ENCODE peak calls at places on chromosomes 11 and 22, in six cellular contexts. L, F, O, D, J and T are unnamed samples.

GRCh38 chr11:1908579-1908978 is 10.9 kb upstream of the TNNT3 start:
- DNase-seq in L (no peak), F (no peak), O (no peak), D (no peak), J (no peak), T (no peak)

GRCh38 chr11:70174846-70175764 is 28.0 kb upstream of the FADD start:
- DNase-seq in L (no peak), F (peak), O (no peak), D (no peak), J (no peak), T (no peak)

GRCh38 chr22:30036656-30037055 is 43.6 kb upstream of the HORMAD2 start:
- DNase-seq in L (no peak), F (no peak), O (peak), D (no peak), J (no peak), T (no peak)

GRCh38 chr11:91800208-91800914 is 424.3 kb upstream of the FAT3 start:
- DNase-seq in L (no peak), F (no peak), O (no peak), D (no peak), J (no peak), T (no peak)

GRCh38 chr11:38751421-38751820 is 2153.4 kb upstream of the RAG2 start:
- DNase-seq in L (no peak), F (no peak), O (no peak), D (no peak), J (no peak), T (no peak)

GRCh38 chr11:61747389-61748285 is 4.8 kb upstream of the MYRF start:
- DNase-seq in L (peak), F (peak), O (peak), D (peak), J (peak), T (peak)

GRCh38 chr22:41574847-41575381 is 14.1 kb downstream of the CSDC2 start:
- DNase-seq in L (no peak), F (no peak), O (no peak), D (no peak), J (no peak), T (no peak)

GRCh38 chr11:67119577-67120391 is 721 bp downstream of the KDM2A start:
- DNase-seq in L (no peak), F (no peak), O (peak), D (peak), J (no peak), T (no peak)

GRCh38 chr11:127640822-127641485 is 640.4 kb upstream of the KIRREL3 start:
- DNase-seq in L (no peak), F (no peak), O (no peak), D (no peak), J (no peak), T (no peak)

GRCh38 chr11:29190313-29190712 is 826.5 kb downstream of the KCNA4 start:
- DNase-seq in L (no peak), F (no peak), O (no peak), D (no peak), J (no peak), T (no peak)

GRCh38 chr11:68367252-68367651 is 54.9 kb downstream of the LRP5 start:
- DNase-seq in L (no peak), F (no peak), O (no peak), D (no peak), J (no peak), T (no peak)

GRCh38 chr22:46610345-46610744 is 9.8 kb upstream of the GRAMD4 start:
- DNase-seq in L (no peak), F (no peak), O (no peak), D (no peak), J (no peak), T (no peak)

GRCh38 chr11:7597620-7598019 is 75.7 kb downstream of the CYB5R2 start:
- DNase-seq in L (no peak), F (no peak), O (no peak), D (no peak), J (peak), T (peak)

GRCh38 chr11:47928426-47928825 is 51.9 kb upstream of the PTPRJ start:
- DNase-seq in L (no peak), F (no peak), O (no peak), D (no peak), J (no peak), T (no peak)

GRCh38 chr11:34318111-34319037 is 39.4 kb downstream of the ABTB2 start:
- DNase-seq in L (no peak), F (no peak), O (peak), D (no peak), J (no peak), T (peak)